ENCODE peak calls at places on chromosomes 16 and 17, in eight cellular contexts. One of them, this sample, is unnamed.

GRCh38 chr17:79630120-79630519 is 19.3 kb upstream of the RBFOX3 start:
- DNase-seq in cardiac muscle cell: no peak
- DNase-seq in psoas muscle: peak; percentile 8
- DNase-seq in neural progenitor cell: no peak
- DNase-seq in uterus: peak; percentile 8
- DNase-seq in naive thymus-derived CD4-positive, alpha-beta T cell: peak; percentile 4
- DNase-seq in CD4-positive, CD25-positive, alpha-beta regulatory T cell: no peak
- DNase-seq in breast epithelium: no peak
- DNase-seq in this sample: no peak

GRCh38 chr17:79978545-79978852 is 57.2 kb downstream of the TBC1D16 start:
- DNase-seq in uterus: peak; percentile 74
- DNase-seq in CD4-positive, CD25-positive, alpha-beta regulatory T cell: no peak
- DNase-seq in psoas muscle: no peak
- DNase-seq in cardiac muscle cell: no peak
- DNase-seq in neural progenitor cell: no peak
- DNase-seq in breast epithelium: no peak
- DNase-seq in naive thymus-derived CD4-positive, alpha-beta T cell: no peak
- DNase-seq in this sample: no peak

GRCh38 chr16:4513086-4513860 is 25.3 kb downstream of the CDIP1 start:
- DNase-seq in cardiac muscle cell: no peak
- DNase-seq in psoas muscle: no peak
- DNase-seq in naive thymus-derived CD4-positive, alpha-beta T cell: no peak
- DNase-seq in neural progenitor cell: no peak
- DNase-seq in breast epithelium: no peak
- DNase-seq in uterus: no peak
- DNase-seq in CD4-positive, CD25-positive, alpha-beta regulatory T cell: no peak
- DNase-seq in this sample: no peak

GRCh38 chr17:41486809-41487530 is 2.7 kb downstream of the KRT36 start:
- DNase-seq in uterus: no peak
- DNase-seq in naive thymus-derived CD4-positive, alpha-beta T cell: peak; percentile 58
- DNase-seq in neural progenitor cell: peak; percentile 61
- DNase-seq in CD4-positive, CD25-positive, alpha-beta regulatory T cell: peak; percentile 36
- DNase-seq in breast epithelium: no peak
- DNase-seq in cardiac muscle cell: peak; percentile 28
- DNase-seq in psoas muscle: no peak
- DNase-seq in this sample: no peak

GRCh38 chr16:58509256-58510096 is 5.8 kb upstream of the SETD6 start:
- DNase-seq in uterus: no peak
- DNase-seq in naive thymus-derived CD4-positive, alpha-beta T cell: no peak
- DNase-seq in CD4-positive, CD25-positive, alpha-beta regulatory T cell: no peak
- DNase-seq in breast epithelium: no peak
- DNase-seq in cardiac muscle cell: no peak
- DNase-seq in psoas muscle: peak; percentile 26
- DNase-seq in neural progenitor cell: no peak
- DNase-seq in this sample: peak; percentile 2

GRCh38 chr16:1828645-1829410 is 1.8 kb downstream of the FAHD1 start:
- DNase-seq in naive thymus-derived CD4-positive, alpha-beta T cell: no peak
- DNase-seq in breast epithelium: no peak
- DNase-seq in CD4-positive, CD25-positive, alpha-beta regulatory T cell: no peak
- DNase-seq in neural progenitor cell: no peak
- DNase-seq in psoas muscle: no peak
- DNase-seq in cardiac muscle cell: no peak
- DNase-seq in uterus: no peak
- DNase-seq in this sample: no peak

GRCh38 chr16:50653633-50654524 is 27.2 kb downstream of the SNX20 start:
- DNase-seq in cardiac muscle cell: no peak
- DNase-seq in psoas muscle: no peak
- DNase-seq in uterus: no peak
- DNase-seq in breast epithelium: no peak
- DNase-seq in neural progenitor cell: peak; percentile 23
- DNase-seq in naive thymus-derived CD4-positive, alpha-beta T cell: no peak
- DNase-seq in CD4-positive, CD25-positive, alpha-beta regulatory T cell: no peak
- DNase-seq in this sample: no peak

GRCh38 chr16:30518552-30518951 is 7.8 kb downstream of the ZNF768 start:
- DNase-seq in naive thymus-derived CD4-positive, alpha-beta T cell: no peak
- DNase-seq in breast epithelium: no peak
- DNase-seq in CD4-positive, CD25-positive, alpha-beta regulatory T cell: no peak
- DNase-seq in psoas muscle: no peak
- DNase-seq in cardiac muscle cell: no peak
- DNase-seq in uterus: no peak
- DNase-seq in neural progenitor cell: no peak
- DNase-seq in this sample: no peak

GRCh38 chr17:16516594-16517018 is 24.6 kb upstream of the LRRC75A start:
- DNase-seq in naive thymus-derived CD4-positive, alpha-beta T cell: no peak
- DNase-seq in CD4-positive, CD25-positive, alpha-beta regulatory T cell: no peak
- DNase-seq in psoas muscle: no peak
- DNase-seq in neural progenitor cell: peak; percentile 54
- DNase-seq in uterus: peak; percentile 71
- DNase-seq in breast epithelium: no peak
- DNase-seq in cardiac muscle cell: peak; percentile 64
- DNase-seq in this sample: no peak

GRCh38 chr16:57262841-57263584 is 18.0 kb downstream of the ARL2BP start:
- DNase-seq in CD4-positive, CD25-positive, alpha-beta regulatory T cell: no peak
- DNase-seq in psoas muscle: peak; percentile 37
- DNase-seq in cardiac muscle cell: no peak
- DNase-seq in naive thymus-derived CD4-positive, alpha-beta T cell: no peak
- DNase-seq in neural progenitor cell: no peak
- DNase-seq in breast epithelium: no peak
- DNase-seq in uterus: no peak
- DNase-seq in this sample: no peak

GRCh38 chr17:49224198-49224996 is 6.2 kb downstream of the PHOSPHO1 start:
- DNase-seq in naive thymus-derived CD4-positive, alpha-beta T cell: peak; percentile 51
- DNase-seq in uterus: no peak
- DNase-seq in cardiac muscle cell: peak; percentile 31
- DNase-seq in psoas muscle: peak; percentile 62
- DNase-seq in breast epithelium: no peak
- DNase-seq in CD4-positive, CD25-positive, alpha-beta regulatory T cell: peak; percentile 79
- DNase-seq in neural progenitor cell: peak; percentile 53
- DNase-seq in this sample: peak; percentile 59

GRCh38 chr16:47278571-47278970 is 134.8 kb upstream of the NETO2 start:
- DNase-seq in breast epithelium: no peak
- DNase-seq in neural progenitor cell: no peak
- DNase-seq in CD4-positive, CD25-positive, alpha-beta regulatory T cell: no peak
- DNase-seq in cardiac muscle cell: no peak
- DNase-seq in psoas muscle: no peak
- DNase-seq in uterus: no peak
- DNase-seq in naive thymus-derived CD4-positive, alpha-beta T cell: no peak
- DNase-seq in this sample: no peak

GRCh38 chr17:12180644-12181261 is 160.1 kb downstream of the MAP2K4 start:
- DNase-seq in cardiac muscle cell: peak; percentile 83
- DNase-seq in psoas muscle: no peak
- DNase-seq in breast epithelium: no peak
- DNase-seq in neural progenitor cell: peak; percentile 63
- DNase-seq in uterus: peak; percentile 42
- DNase-seq in CD4-positive, CD25-positive, alpha-beta regulatory T cell: peak; percentile 57
- DNase-seq in naive thymus-derived CD4-positive, alpha-beta T cell: no peak
- DNase-seq in this sample: no peak

GRCh38 chr16:28264656-28265055 is 27.7 kb upstream of the SBK1 start:
- DNase-seq in neural progenitor cell: no peak
- DNase-seq in psoas muscle: peak; percentile 75
- DNase-seq in breast epithelium: peak; percentile 28
- DNase-seq in cardiac muscle cell: no peak
- DNase-seq in naive thymus-derived CD4-positive, alpha-beta T cell: no peak
- DNase-seq in uterus: no peak
- DNase-seq in CD4-positive, CD25-positive, alpha-beta regulatory T cell: no peak
- DNase-seq in this sample: no peak

GRCh38 chr17:36994438-36994837 is 45.7 kb downstream of the AATF start:
- DNase-seq in breast epithelium: no peak
- DNase-seq in naive thymus-derived CD4-positive, alpha-beta T cell: no peak
- DNase-seq in psoas muscle: no peak
- DNase-seq in uterus: no peak
- DNase-seq in cardiac muscle cell: no peak
- DNase-seq in CD4-positive, CD25-positive, alpha-beta regulatory T cell: no peak
- DNase-seq in neural progenitor cell: no peak
- DNase-seq in this sample: no peak

GRCh38 chr17:13600475-13601316 is 1.0 kb downstream of the HS3ST3A1 start:
- DNase-seq in neural progenitor cell: peak; percentile 73
- DNase-seq in breast epithelium: no peak
- DNase-seq in cardiac muscle cell: peak; percentile 39
- DNase-seq in CD4-positive, CD25-positive, alpha-beta regulatory T cell: no peak
- DNase-seq in uterus: no peak
- DNase-seq in naive thymus-derived CD4-positive, alpha-beta T cell: peak; percentile 23
- DNase-seq in psoas muscle: no peak
- DNase-seq in this sample: no peak

GRCh38 chr17:1347681-1348318 is 52.2 kb downstream of the YWHAE start:
- DNase-seq in CD4-positive, CD25-positive, alpha-beta regulatory T cell: no peak
- DNase-seq in uterus: peak; percentile 50
- DNase-seq in breast epithelium: peak; percentile 50
- DNase-seq in cardiac muscle cell: no peak
- DNase-seq in naive thymus-derived CD4-positive, alpha-beta T cell: no peak
- DNase-seq in psoas muscle: peak; percentile 67
- DNase-seq in neural progenitor cell: no peak
- DNase-seq in this sample: no peak

GRCh38 chr16:83845263-83845662 is 37.5 kb downstream of the HSBP1 start:
- DNase-seq in uterus: no peak
- DNase-seq in psoas muscle: no peak
- DNase-seq in CD4-positive, CD25-positive, alpha-beta regulatory T cell: no peak
- DNase-seq in naive thymus-derived CD4-positive, alpha-beta T cell: no peak
- DNase-seq in breast epithelium: no peak
- DNase-seq in cardiac muscle cell: no peak
- DNase-seq in neural progenitor cell: no peak
- DNase-seq in this sample: no peak

GRCh38 chr17:38587193-38587592 is 18.6 kb downstream of the SRCIN1 start:
- DNase-seq in psoas muscle: no peak
- DNase-seq in naive thymus-derived CD4-positive, alpha-beta T cell: no peak
- DNase-seq in cardiac muscle cell: no peak
- DNase-seq in breast epithelium: no peak
- DNase-seq in CD4-positive, CD25-positive, alpha-beta regulatory T cell: no peak
- DNase-seq in uterus: no peak
- DNase-seq in neural progenitor cell: no peak
- DNase-seq in this sample: no peak

GRCh38 chr16:27720731-27721547 is 171.0 kb downstream of the KATNIP start:
- DNase-seq in breast epithelium: no peak
- DNase-seq in naive thymus-derived CD4-positive, alpha-beta T cell: no peak
- DNase-seq in uterus: no peak
- DNase-seq in CD4-positive, CD25-positive, alpha-beta regulatory T cell: no peak
- DNase-seq in psoas muscle: no peak
- DNase-seq in cardiac muscle cell: no peak
- DNase-seq in neural progenitor cell: peak; percentile 38
- DNase-seq in this sample: no peak

GRCh38 chr16:88706965-88707871 is 915 bp downstream of the CTU2 start:
- DNase-seq in breast epithelium: no peak
- DNase-seq in cardiac muscle cell: no peak
- DNase-seq in CD4-positive, CD25-positive, alpha-beta regulatory T cell: no peak
- DNase-seq in uterus: no peak
- DNase-seq in neural progenitor cell: no peak
- DNase-seq in naive thymus-derived CD4-positive, alpha-beta T cell: no peak
- DNase-seq in psoas muscle: no peak
- DNase-seq in this sample: no peak

DNA sequence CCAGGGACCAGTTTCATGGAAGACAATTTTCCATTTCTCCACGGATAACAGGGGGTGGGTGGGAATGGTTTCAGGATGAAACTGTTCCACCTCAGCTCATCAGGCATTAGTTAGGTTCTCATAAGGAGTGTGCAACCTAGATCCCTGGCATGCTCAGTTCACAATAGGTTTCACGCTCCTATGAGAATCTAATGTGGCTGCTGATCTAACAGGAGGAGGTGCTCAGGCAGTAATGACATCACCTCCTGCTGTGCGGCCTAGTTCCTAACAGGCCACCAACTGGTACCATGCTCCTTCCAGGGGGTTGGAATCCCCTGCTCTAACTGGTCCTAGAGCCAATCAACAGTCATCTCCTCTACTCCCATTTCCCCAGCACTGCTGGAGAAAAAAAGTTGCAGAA is 19.9 kb downstream of the TEX14 start:
- DNase-seq in naive thymus-derived CD4-positive, alpha-beta T cell: no peak
- DNase-seq in cardiac muscle cell: no peak
- DNase-seq in breast epithelium: no peak
- DNase-seq in CD4-positive, CD25-positive, alpha-beta regulatory T cell: no peak
- DNase-seq in uterus: no peak
- DNase-seq in neural progenitor cell: peak; percentile 29
- DNase-seq in psoas muscle: no peak
- DNase-seq in this sample: no peak
- H3K4me1 ChIP-seq in naive thymus-derived CD4-positive, alpha-beta T cell: no peaks in the 10 kb centered on the region
- H3K4me1 ChIP-seq in cardiac muscle cell: peaks cover 4% of the 10 kb centered on the region
- H3K4me1 ChIP-seq in breast epithelium: no peaks in the 10 kb centered on the region
- H3K4me1 ChIP-seq in CD4-positive, CD25-positive, alpha-beta regulatory T cell: no peaks in the 10 kb centered on the region
- H3K4me1 ChIP-seq in uterus: no peaks in the 10 kb centered on the region
- H3K4me1 ChIP-seq in neural progenitor cell: peaks cover 10% of the 10 kb centered on the region
- H3K4me1 ChIP-seq in psoas muscle: no peaks in the 10 kb centered on the region
- H3K4me1 ChIP-seq in this sample: no peaks in the 10 kb centered on the region

DNA sequence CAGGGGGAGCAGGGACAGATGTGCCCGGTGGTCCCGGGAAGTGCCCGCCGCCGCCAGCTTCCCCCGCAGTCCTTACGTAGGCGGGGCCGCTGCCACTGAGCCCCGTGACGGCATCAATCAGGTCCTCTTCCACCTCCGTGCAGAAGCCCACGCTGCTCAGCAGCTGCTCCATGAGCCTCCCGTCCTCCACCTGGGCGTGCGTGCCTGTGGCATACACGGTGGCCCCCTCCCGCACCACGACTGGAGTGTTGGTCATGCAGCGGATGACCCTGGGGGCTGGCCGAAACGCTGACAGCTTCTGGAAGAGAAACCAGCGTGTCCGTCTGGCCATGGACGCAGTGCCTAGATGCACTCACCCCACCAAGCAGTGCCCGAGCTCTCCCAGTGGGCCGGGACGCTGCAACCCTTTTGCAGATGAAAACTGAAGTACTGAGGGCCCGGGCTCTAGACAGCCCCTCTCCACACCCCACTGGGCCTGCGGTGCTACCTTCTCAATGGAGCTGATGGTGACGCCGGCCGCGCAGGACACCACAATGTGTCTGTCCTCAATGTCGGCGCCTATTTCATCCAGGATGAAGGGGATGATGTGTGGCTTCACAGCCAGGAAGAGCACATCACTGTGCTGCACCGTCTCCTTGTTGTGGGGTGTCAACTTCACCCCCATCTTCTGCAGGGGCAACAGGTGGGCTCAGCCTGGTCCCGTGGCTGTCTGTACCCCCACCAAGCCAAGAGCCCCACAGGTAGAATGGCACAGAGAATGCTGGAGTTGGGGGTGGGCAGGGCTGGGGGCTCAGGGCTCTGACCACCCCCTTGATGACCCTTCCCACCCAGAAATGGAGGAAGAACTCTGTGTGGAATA is 2.0 kb downstream of the PYCR1 start:
- DNase-seq in psoas muscle: no peak
- DNase-seq in cardiac muscle cell: no peak
- DNase-seq in neural progenitor cell: no peak
- DNase-seq in uterus: no peak
- DNase-seq in naive thymus-derived CD4-positive, alpha-beta T cell: no peak
- DNase-seq in breast epithelium: no peak
- DNase-seq in CD4-positive, CD25-positive, alpha-beta regulatory T cell: no peak
- DNase-seq in this sample: no peak
- H3K27ac ChIP-seq in psoas muscle: no peak overlapping the region
- H3K27ac ChIP-seq in cardiac muscle cell: no peak overlapping the region
- H3K27ac ChIP-seq in neural progenitor cell: no peak overlapping the region
- H3K27ac ChIP-seq in uterus: no peak overlapping the region
- H3K27ac ChIP-seq in naive thymus-derived CD4-positive, alpha-beta T cell: no peak overlapping the region
- H3K27ac ChIP-seq in breast epithelium: no peak overlapping the region
- H3K27ac ChIP-seq in CD4-positive, CD25-positive, alpha-beta regulatory T cell: no peak overlapping the region
- H3K27ac ChIP-seq in this sample: no peak overlapping the region

GRCh38 chr17:8003594-8004181 is 1.3 kb downstream of the GUCY2D start:
- DNase-seq in neural progenitor cell: peak; percentile 21
- DNase-seq in breast epithelium: no peak
- DNase-seq in naive thymus-derived CD4-positive, alpha-beta T cell: no peak
- DNase-seq in psoas muscle: no peak
- DNase-seq in uterus: no peak
- DNase-seq in CD4-positive, CD25-positive, alpha-beta regulatory T cell: no peak
- DNase-seq in cardiac muscle cell: no peak
- DNase-seq in this sample: no peak
- H3K4me3 ChIP-seq in neural progenitor cell: peak overlapping the region; percentile 42
- H3K4me3 ChIP-seq in breast epithelium: no peak overlapping the region
- H3K4me3 ChIP-seq in naive thymus-derived CD4-positive, alpha-beta T cell: no peak overlapping the region
- H3K4me3 ChIP-seq in psoas muscle: peak overlapping the region; percentile 56
- H3K4me3 ChIP-seq in uterus: no peak overlapping the region
- H3K4me3 ChIP-seq in CD4-positive, CD25-positive, alpha-beta regulatory T cell: no peak overlapping the region
- H3K4me3 ChIP-seq in cardiac muscle cell: no peak overlapping the region
- H3K4me3 ChIP-seq in this sample: no peak overlapping the region

GRCh38 chr16:85638248-85638647 is 25.1 kb downstream of the GSE1 start:
- DNase-seq in cardiac muscle cell: no peak
- DNase-seq in uterus: no peak
- DNase-seq in breast epithelium: no peak
- DNase-seq in neural progenitor cell: no peak
- DNase-seq in psoas muscle: no peak
- DNase-seq in CD4-positive, CD25-positive, alpha-beta regulatory T cell: no peak
- DNase-seq in naive thymus-derived CD4-positive, alpha-beta T cell: no peak
- DNase-seq in this sample: no peak
- H3K4me1 ChIP-seq in cardiac muscle cell: no peaks in the 10 kb centered on the region
- H3K4me1 ChIP-seq in uterus: no peaks in the 10 kb centered on the region
- H3K4me1 ChIP-seq in breast epithelium: peaks cover 19% of the 10 kb centered on the region
- H3K4me1 ChIP-seq in neural progenitor cell: peaks cover 3% of the 10 kb centered on the region
- H3K4me1 ChIP-seq in psoas muscle: peaks cover 56% of the 10 kb centered on the region
- H3K4me1 ChIP-seq in CD4-positive, CD25-positive, alpha-beta regulatory T cell: no peaks in the 10 kb centered on the region
- H3K4me1 ChIP-seq in naive thymus-derived CD4-positive, alpha-beta T cell: no peaks in the 10 kb centered on the region
- H3K4me1 ChIP-seq in this sample: no peaks in the 10 kb centered on the region